ENCODE peak calls at places on chromosomes 16 and 17, in nine cellular contexts. One of them, this sample, is unnamed.

GRCh38 chr16:27254262-27254811 is 14.2 kb downstream of the NSMCE1 start:
- DNase-seq in uterus: no peak
- DNase-seq in upper lobe of right lung: no peak
- DNase-seq in mammary epithelial cell: peak
- DNase-seq in cardiac muscle cell: no peak
- DNase-seq in CD4-positive, alpha-beta T cell: no peak
- DNase-seq in dorsolateral prefrontal cortex: no peak
- DNase-seq in mesenchymal stem cell: peak
- DNase-seq in RWPE1: no peak
- DNase-seq in this sample: no peak

GRCh38 chr17:65418622-65419021 is 142.8 kb downstream of the AXIN2 start:
- DNase-seq in upper lobe of right lung: no peak
- DNase-seq in CD4-positive, alpha-beta T cell: no peak
- DNase-seq in uterus: no peak
- DNase-seq in dorsolateral prefrontal cortex: no peak
- DNase-seq in cardiac muscle cell: no peak
- DNase-seq in mammary epithelial cell: no peak
- DNase-seq in RWPE1: no peak
- DNase-seq in mesenchymal stem cell: no peak
- DNase-seq in this sample: no peak

GRCh38 chr17:70661342-70662222 is 492.2 kb downstream of the KCNJ2 start:
- DNase-seq in mammary epithelial cell: no peak
- DNase-seq in dorsolateral prefrontal cortex: no peak
- DNase-seq in RWPE1: no peak
- DNase-seq in CD4-positive, alpha-beta T cell: no peak
- DNase-seq in cardiac muscle cell: peak
- DNase-seq in uterus: no peak
- DNase-seq in upper lobe of right lung: no peak
- DNase-seq in mesenchymal stem cell: peak
- DNase-seq in this sample: no peak

GRCh38 chr17:2564876-2565275 is 28.6 kb upstream of the PAFAH1B1 start:
- DNase-seq in RWPE1: peak
- DNase-seq in upper lobe of right lung: peak
- DNase-seq in mammary epithelial cell: peak
- DNase-seq in cardiac muscle cell: peak
- DNase-seq in CD4-positive, alpha-beta T cell: no peak
- DNase-seq in dorsolateral prefrontal cortex: no peak
- DNase-seq in mesenchymal stem cell: no peak
- DNase-seq in uterus: no peak
- DNase-seq in this sample: no peak

GRCh38 chr17:32518856-32519768 is 32.3 kb downstream of the CDK5R1 start:
- DNase-seq in mammary epithelial cell: peak
- DNase-seq in dorsolateral prefrontal cortex: no peak
- DNase-seq in mesenchymal stem cell: peak
- DNase-seq in uterus: peak
- DNase-seq in RWPE1: peak
- DNase-seq in cardiac muscle cell: peak
- DNase-seq in upper lobe of right lung: peak
- DNase-seq in CD4-positive, alpha-beta T cell: no peak
- DNase-seq in this sample: no peak

GRCh38 chr16:63628812-63629211 is 1493.1 kb downstream of the CDH11 start:
- DNase-seq in mesenchymal stem cell: no peak
- DNase-seq in uterus: no peak
- DNase-seq in cardiac muscle cell: no peak
- DNase-seq in dorsolateral prefrontal cortex: no peak
- DNase-seq in mammary epithelial cell: no peak
- DNase-seq in upper lobe of right lung: no peak
- DNase-seq in CD4-positive, alpha-beta T cell: no peak
- DNase-seq in RWPE1: no peak
- DNase-seq in this sample: no peak

GRCh38 chr16:50742521-50743150 is 750 bp downstream of the CYLD start:
- DNase-seq in upper lobe of right lung: peak
- DNase-seq in CD4-positive, alpha-beta T cell: no peak
- DNase-seq in dorsolateral prefrontal cortex: no peak
- DNase-seq in RWPE1: peak
- DNase-seq in uterus: no peak
- DNase-seq in cardiac muscle cell: peak
- DNase-seq in mesenchymal stem cell: peak
- DNase-seq in mammary epithelial cell: peak
- DNase-seq in this sample: no peak

GRCh38 chr16:75265911-75266701 is 14.7 kb upstream of the BCAR1 start:
- DNase-seq in uterus: peak
- DNase-seq in mesenchymal stem cell: peak
- DNase-seq in dorsolateral prefrontal cortex: peak
- DNase-seq in mammary epithelial cell: peak
- DNase-seq in upper lobe of right lung: peak
- DNase-seq in RWPE1: peak
- DNase-seq in cardiac muscle cell: peak
- DNase-seq in CD4-positive, alpha-beta T cell: no peak
- DNase-seq in this sample: peak

GRCh38 chr17:32240745-32241144 is 24.9 kb upstream of the RHBDL3 start:
- DNase-seq in CD4-positive, alpha-beta T cell: no peak
- DNase-seq in RWPE1: no peak
- DNase-seq in cardiac muscle cell: peak
- DNase-seq in upper lobe of right lung: no peak
- DNase-seq in dorsolateral prefrontal cortex: no peak
- DNase-seq in mammary epithelial cell: peak
- DNase-seq in uterus: no peak
- DNase-seq in mesenchymal stem cell: peak
- DNase-seq in this sample: peak

GRCh38 chr17:63275318-63275967 is 170.7 kb downstream of the CYB561 start:
- DNase-seq in uterus: no peak
- DNase-seq in CD4-positive, alpha-beta T cell: no peak
- DNase-seq in cardiac muscle cell: peak
- DNase-seq in mesenchymal stem cell: peak
- DNase-seq in upper lobe of right lung: no peak
- DNase-seq in dorsolateral prefrontal cortex: no peak
- DNase-seq in mammary epithelial cell: peak
- DNase-seq in RWPE1: peak
- DNase-seq in this sample: peak
- H3K27ac ChIP-seq in uterus: no peak
- H3K27ac ChIP-seq in CD4-positive, alpha-beta T cell: no peak
- H3K27ac ChIP-seq in cardiac muscle cell: no peak
- H3K27ac ChIP-seq in mesenchymal stem cell: peak
- H3K27ac ChIP-seq in upper lobe of right lung: no peak
- H3K27ac ChIP-seq in dorsolateral prefrontal cortex: no peak
- H3K27ac ChIP-seq in mammary epithelial cell: peak
- H3K27ac ChIP-seq in RWPE1: no peak
- H3K27ac ChIP-seq in this sample: peak

GRCh38 chr17:4577386-4577993 is 6.8 kb upstream of the SMTNL2 start:
- DNase-seq in mesenchymal stem cell: no peak
- DNase-seq in RWPE1: no peak
- DNase-seq in upper lobe of right lung: peak
- DNase-seq in CD4-positive, alpha-beta T cell: no peak
- DNase-seq in mammary epithelial cell: no peak
- DNase-seq in dorsolateral prefrontal cortex: no peak
- DNase-seq in cardiac muscle cell: peak
- DNase-seq in uterus: no peak
- DNase-seq in this sample: no peak
- H3K27ac ChIP-seq in mesenchymal stem cell: no peak
- H3K27ac ChIP-seq in RWPE1: no peak
- H3K27ac ChIP-seq in upper lobe of right lung: no peak
- H3K27ac ChIP-seq in CD4-positive, alpha-beta T cell: no peak
- H3K27ac ChIP-seq in mammary epithelial cell: no peak
- H3K27ac ChIP-seq in dorsolateral prefrontal cortex: no peak
- H3K27ac ChIP-seq in cardiac muscle cell: peak
- H3K27ac ChIP-seq in uterus: no peak
- H3K27ac ChIP-seq in this sample: no peak

GRCh38 chr17:78081551-78081950 is 47.0 kb downstream of the TMC6 start:
- DNase-seq in CD4-positive, alpha-beta T cell: no peak
- DNase-seq in dorsolateral prefrontal cortex: no peak
- DNase-seq in mesenchymal stem cell: no peak
- DNase-seq in uterus: no peak
- DNase-seq in cardiac muscle cell: no peak
- DNase-seq in mammary epithelial cell: no peak
- DNase-seq in RWPE1: no peak
- DNase-seq in upper lobe of right lung: no peak
- DNase-seq in this sample: no peak
- H3K27ac ChIP-seq in CD4-positive, alpha-beta T cell: no peak
- H3K27ac ChIP-seq in dorsolateral prefrontal cortex: peak
- H3K27ac ChIP-seq in mesenchymal stem cell: no peak
- H3K27ac ChIP-seq in uterus: no peak
- H3K27ac ChIP-seq in cardiac muscle cell: peak
- H3K27ac ChIP-seq in mammary epithelial cell: no peak
- H3K27ac ChIP-seq in RWPE1: no peak
- H3K27ac ChIP-seq in upper lobe of right lung: no peak
- H3K27ac ChIP-seq in this sample: no peak

GRCh38 chr17:880074-880870 is 98.1 kb downstream of the MRM3 start:
- DNase-seq in RWPE1: peak
- DNase-seq in dorsolateral prefrontal cortex: no peak
- DNase-seq in mammary epithelial cell: no peak
- DNase-seq in upper lobe of right lung: no peak
- DNase-seq in mesenchymal stem cell: no peak
- DNase-seq in CD4-positive, alpha-beta T cell: no peak
- DNase-seq in uterus: peak
- DNase-seq in cardiac muscle cell: peak
- DNase-seq in this sample: no peak
- H3K27ac ChIP-seq in RWPE1: peak
- H3K27ac ChIP-seq in dorsolateral prefrontal cortex: no peak
- H3K27ac ChIP-seq in mammary epithelial cell: peak
- H3K27ac ChIP-seq in upper lobe of right lung: peak
- H3K27ac ChIP-seq in mesenchymal stem cell: peak
- H3K27ac ChIP-seq in CD4-positive, alpha-beta T cell: no peak
- H3K27ac ChIP-seq in uterus: peak
- H3K27ac ChIP-seq in cardiac muscle cell: peak
- H3K27ac ChIP-seq in this sample: peak

GRCh38 chr17:17524091-17524490 is 27.9 kb upstream of the RASD1 start:
- DNase-seq in uterus: no peak
- DNase-seq in CD4-positive, alpha-beta T cell: no peak
- DNase-seq in mesenchymal stem cell: no peak
- DNase-seq in dorsolateral prefrontal cortex: no peak
- DNase-seq in mammary epithelial cell: no peak
- DNase-seq in upper lobe of right lung: no peak
- DNase-seq in cardiac muscle cell: no peak
- DNase-seq in RWPE1: no peak
- DNase-seq in this sample: no peak

GRCh38 chr17:17523714-17524075 is 27.5 kb upstream of the RASD1 start:
- DNase-seq in dorsolateral prefrontal cortex: no peak
- DNase-seq in cardiac muscle cell: no peak
- DNase-seq in uterus: no peak
- DNase-seq in upper lobe of right lung: no peak
- DNase-seq in CD4-positive, alpha-beta T cell: no peak
- DNase-seq in mesenchymal stem cell: no peak
- DNase-seq in mammary epithelial cell: no peak
- DNase-seq in RWPE1: no peak
- DNase-seq in this sample: no peak

GRCh38 chr17:17525331-17525730 is 29.1 kb upstream of the RASD1 start:
- DNase-seq in dorsolateral prefrontal cortex: no peak
- DNase-seq in mesenchymal stem cell: no peak
- DNase-seq in upper lobe of right lung: no peak
- DNase-seq in mammary epithelial cell: no peak
- DNase-seq in CD4-positive, alpha-beta T cell: no peak
- DNase-seq in cardiac muscle cell: no peak
- DNase-seq in uterus: no peak
- DNase-seq in RWPE1: no peak
- DNase-seq in this sample: no peak

GRCh38 chr17:17520599-17521232 is 24.5 kb upstream of the RASD1 start:
- DNase-seq in mammary epithelial cell: no peak
- DNase-seq in mesenchymal stem cell: no peak
- DNase-seq in CD4-positive, alpha-beta T cell: no peak
- DNase-seq in RWPE1: no peak
- DNase-seq in uterus: no peak
- DNase-seq in dorsolateral prefrontal cortex: no peak
- DNase-seq in cardiac muscle cell: no peak
- DNase-seq in upper lobe of right lung: no peak
- DNase-seq in this sample: no peak

DNA sequence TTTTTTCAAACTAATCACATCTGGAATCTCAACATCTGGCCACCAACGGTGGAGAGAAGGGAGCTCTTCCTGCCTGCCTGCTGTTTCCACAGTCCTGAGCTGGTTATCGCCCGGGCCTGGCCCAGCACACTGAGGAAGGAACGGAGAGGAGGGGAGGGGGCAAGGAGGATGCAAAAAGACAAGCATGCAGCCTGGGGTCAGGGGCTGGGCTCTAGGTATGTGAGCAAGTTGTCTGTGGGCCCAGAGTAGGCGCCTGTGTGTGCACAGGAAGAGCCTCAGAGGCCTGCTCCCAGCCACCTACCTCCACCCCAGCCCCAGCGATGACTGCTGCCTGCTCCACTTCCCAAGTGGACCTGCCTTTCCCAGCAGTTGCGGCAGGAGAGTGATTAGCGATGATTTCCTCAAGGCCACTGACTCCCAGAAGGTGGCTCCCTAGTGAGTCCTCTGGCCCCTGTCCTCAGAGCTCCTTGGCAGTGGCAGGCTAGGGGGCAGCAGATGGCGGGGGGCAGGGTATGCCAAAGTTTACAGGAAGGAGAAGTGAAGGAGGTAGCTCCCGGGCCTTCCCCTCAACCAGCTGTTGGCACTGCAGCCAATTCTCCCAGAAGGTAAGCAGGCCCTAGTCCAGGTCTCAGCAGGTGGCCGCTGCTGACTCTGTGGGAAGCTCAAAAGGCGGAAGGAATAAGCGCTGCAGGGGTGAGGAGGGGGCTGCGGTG is 27.0 kb upstream of the RASD1 start:
- DNase-seq in mesenchymal stem cell: no peak
- DNase-seq in mammary epithelial cell: no peak
- DNase-seq in RWPE1: no peak
- DNase-seq in uterus: no peak
- DNase-seq in dorsolateral prefrontal cortex: no peak
- DNase-seq in upper lobe of right lung: no peak
- DNase-seq in CD4-positive, alpha-beta T cell: no peak
- DNase-seq in cardiac muscle cell: no peak
- DNase-seq in this sample: no peak
- H3K27ac ChIP-seq in mesenchymal stem cell: no peak
- H3K27ac ChIP-seq in mammary epithelial cell: no peak
- H3K27ac ChIP-seq in RWPE1: no peak
- H3K27ac ChIP-seq in uterus: no peak
- H3K27ac ChIP-seq in dorsolateral prefrontal cortex: no peak
- H3K27ac ChIP-seq in upper lobe of right lung: no peak
- H3K27ac ChIP-seq in CD4-positive, alpha-beta T cell: no peak
- H3K27ac ChIP-seq in cardiac muscle cell: peak
- H3K27ac ChIP-seq in this sample: no peak

This sample was measured in caudate nucleus.